ENCODE peak calls at places on chromosomes 5 and 9, in five cellular contexts. J is right atrium auricular region, U is choroid plexus epithelial cell, Z is Right ventricle myocardium inferior, H is OCI-M1. A is an unnamed sample.
A peak's percentile ranks its signal among the peaks of the same experiment; 100 is the strongest.

GRCh38 chr5:41356746-41357145 is 143.4 kb upstream of the C6 start:
- DNase-seq in J (no peak), U (no peak), Z (no peak), H (no peak), A (no peak)

GRCh38 chr9:37529111-37529510 is 43.4 kb downstream of the POLR1E start:
- DNase-seq in J (no peak), U (peak; percentile 46), Z (no peak), H (no peak), A (peak; percentile 7)

GRCh38 chr5:39399135-39400036 is 25.4 kb downstream of the DAB2 start:
- DNase-seq in J (no peak), U (peak; percentile 98), Z (no peak), H (peak; percentile 96), A (no peak)

GRCh38 chr9:134355561-134356278 is 29.5 kb downstream of the RXRA start:
- DNase-seq in J (no peak), U (no peak), Z (no peak), H (no peak), A (no peak)

GRCh38 chr9:117768740-117769400 is 64.7 kb downstream of the TLR4 start:
- DNase-seq in J (no peak), U (peak; percentile 59), Z (no peak), H (no peak), A (no peak)

GRCh38 chr9:129471201-129472019 is 149.5 kb downstream of the C9orf50 start:
- DNase-seq in J (no peak), U (no peak), Z (peak; percentile 9), H (no peak), A (no peak)

GRCh38 chr9:21326526-21327139 is 8.6 kb downstream of the KLHL9 start:
- DNase-seq in J (no peak), U (peak; percentile 70), Z (no peak), H (peak; percentile 70), A (peak; percentile 41)

GRCh38 chr9:77679088-77679487 is 31.0 kb upstream of the GNA14 start:
- DNase-seq in J (no peak), U (no peak), Z (no peak), H (peak; percentile 16), A (no peak)

GRCh38 chr9:137982132-137982666 is 104.6 kb downstream of the CACNA1B start:
- DNase-seq in J (no peak), U (peak; percentile 1), Z (no peak), H (no peak), A (no peak)

GRCh38 chr9:1941989-1942388 is 73.2 kb upstream of the SMARCA2 start:
- DNase-seq in J (no peak), U (peak; percentile 10), Z (no peak), H (no peak), A (no peak)

GRCh38 chr5:107502711-107503110 is 168.0 kb downstream of the EFNA5 start:
- DNase-seq in J (no peak), U (no peak), Z (no peak), H (no peak), A (no peak)

GRCh38 chr5:68405026-68405684 is 189.6 kb downstream of the PIK3R1 start:
- DNase-seq in J (no peak), U (no peak), Z (no peak), H (peak; percentile 72), A (no peak)

GRCh38 chr9:123996731-123997421 is 14.7 kb upstream of the LHX2 start:
- DNase-seq in J (no peak), U (peak; percentile 65), Z (no peak), H (no peak), A (no peak)

A was measured in stimulated activated naive CD4-positive, alpha-beta T cell.